ENCODE peak calls at places on chromosome 10, in ten cellular contexts. U is uterus, Y is erythroblast, D is NB4, O is adrenal gland, L is right lobe of liver, G is Peyer's patch, I is endothelial cell of umbilical vein, R is stomach, T is IMR-90. C is an unnamed sample.
A peak's percentile ranks its signal among the peaks of the same experiment; 100 is the strongest.

GRCh38 chr10:13788701-13789447 is 202.1 kb downstream of the PRPF18 start:
- DNase-seq in U (peak; percentile 71), Y (no peak), D (no peak), O (peak; percentile 35), L (no peak), G (no peak), I (peak; percentile 51), R (peak; percentile 29), T (peak; percentile 68), C (no peak)

GRCh38 chr10:86684305-86684704 is 16.0 kb downstream of the LDB3 start:
- DNase-seq in U (peak; percentile 61), Y (peak; percentile 31), D (peak; percentile 51), O (peak; percentile 22), L (no peak), G (no peak), I (no peak), R (no peak), T (peak; percentile 35), C (no peak)

GRCh38 chr10:30510932-30511700 is 77.1 kb downstream of the MAP3K8 start:
- DNase-seq in U (no peak), Y (no peak), D (no peak), O (no peak), L (no peak), G (no peak), I (no peak), R (no peak), T (no peak), C (no peak)

GRCh38 chr10:5565671-5566581 is 41.2 kb downstream of the CALML3 start:
- DNase-seq in U (peak; percentile 9), Y (no peak), D (no peak), O (no peak), L (no peak), G (peak; percentile 34), I (no peak), R (peak; percentile 3), T (peak; percentile 84), C (no peak)

GRCh38 chr10:73937333-73938020 is 26.5 kb downstream of the PLAU start:
- DNase-seq in U (no peak), Y (no peak), D (no peak), O (peak; percentile 2), L (no peak), G (no peak), I (no peak), R (no peak), T (no peak), C (no peak)

GRCh38 chr10:11505636-11506035 is 105.8 kb downstream of the USP6NL start:
- DNase-seq in U (no peak), Y (no peak), D (no peak), O (no peak), L (no peak), G (no peak), I (no peak), R (no peak), T (no peak), C (no peak)

GRCh38 chr10:78706256-78706655 is 362.5 kb upstream of the ZMIZ1 start:
- DNase-seq in U (no peak), Y (no peak), D (no peak), O (no peak), L (no peak), G (no peak), I (no peak), R (no peak), T (peak; percentile 61), C (no peak)

GRCh38 chr10:126533644-126534043 is 136.8 kb downstream of the C10orf90 start:
- DNase-seq in U (no peak), Y (no peak), D (no peak), O (no peak), L (no peak), G (no peak), I (no peak), R (peak; percentile 59), T (no peak), C (no peak)

GRCh38 chr10:94069884-94070283 is 76.2 kb downstream of the PLCE1 start:
- DNase-seq in U (no peak), Y (no peak), D (no peak), O (no peak), L (no peak), G (no peak), I (no peak), R (no peak), T (peak; percentile 22), C (no peak)

GRCh38 chr10:29304259-29305030 is 15.6 kb downstream of the LYZL1 start:
- DNase-seq in U (peak; percentile 70), Y (peak; percentile 35), D (peak; percentile 58), O (peak; percentile 68), L (no peak), G (no peak), I (peak; percentile 79), R (peak; percentile 57), T (peak; percentile 70), C (peak; percentile 64)

GRCh38 chr10:11670311-11670825 is 58.9 kb upstream of the USP6NL start:
- DNase-seq in U (no peak), Y (no peak), D (no peak), O (no peak), L (no peak), G (no peak), I (no peak), R (no peak), T (no peak), C (no peak)

GRCh38 chr10:74825371-74826141 is 844 bp upstream of the KAT6B start:
- DNase-seq in U (no peak), Y (peak; percentile 64), D (no peak), O (peak; percentile 54), L (no peak), G (no peak), I (no peak), R (peak; percentile 43), T (no peak), C (no peak)

GRCh38 chr10:13728898-13729535 is 142.3 kb downstream of the PRPF18 start:
- DNase-seq in U (no peak), Y (no peak), D (no peak), O (no peak), L (no peak), G (no peak), I (no peak), R (no peak), T (no peak), C (no peak)

GRCh38 chr10:34087095-34087418 is 728.0 kb downstream of the PARD3 start:
- DNase-seq in U (no peak), Y (no peak), D (no peak), O (no peak), L (no peak), G (no peak), I (no peak), R (no peak), T (no peak), C (no peak)
- TF ChIP-seq POLR2A in U (no peak), Y (no peak), D (no peak), O (no peak), L (no peak), G (no peak), I (no peak), R (no peak), T (no peak), C (no peak)

GRCh38 chr10:99621454-99622246 is 1.4 kb upstream of the SLC25A28 start:
- DNase-seq in U (no peak), Y (peak; percentile 31), D (no peak), O (no peak), L (no peak), G (no peak), I (no peak), R (no peak), T (no peak), C (no peak)
- TF ChIP-seq POLR2A in U (no peak), Y (peak; percentile 8), D (peak; percentile 78), O (peak; percentile 97), L (peak; percentile 95), G (peak; percentile 66), I (peak; percentile 93), R (no peak), T (no peak), C (peak; percentile 94)

GRCh38 chr10:72273410-72274212 is at the start of gene DDIT4:
- DNase-seq in U (peak; percentile 99), Y (peak; percentile 99), D (peak; percentile 100), O (peak; percentile 100), L (peak; percentile 100), G (peak; percentile 100), I (peak; percentile 99), R (peak; percentile 100), T (peak; percentile 99), C (peak; percentile 99)

GRCh38 chr10:72274730-72275350 is 1.1 kb downstream of the DDIT4 start:
- DNase-seq in U (peak; percentile 70), Y (peak; percentile 77), D (peak; percentile 68), O (peak; percentile 81), L (peak; percentile 86), G (peak; percentile 88), I (peak; percentile 79), R (peak; percentile 78), T (peak; percentile 59), C (peak; percentile 80)

GRCh38 chr10:72270607-72271281 is 3.0 kb upstream of the DDIT4 start:
- DNase-seq in U (no peak), Y (no peak), D (no peak), O (no peak), L (no peak), G (no peak), I (no peak), R (no peak), T (no peak), C (no peak)

GRCh38 chr10:72274213-72274729 is 547 bp downstream of the DDIT4 start:
- DNase-seq in U (no peak), Y (no peak), D (no peak), O (peak; percentile 47), L (peak; percentile 67), G (peak; percentile 66), I (no peak), R (no peak), T (peak; percentile 13), C (peak; percentile 26)

GRCh38 chr10:72272689-72273409 is 875 bp upstream of the DDIT4 start:
- DNase-seq in U (peak; percentile 92), Y (peak; percentile 98), D (peak; percentile 91), O (peak; percentile 96), L (peak; percentile 96), G (peak; percentile 89), I (peak; percentile 85), R (peak; percentile 87), T (peak; percentile 97), C (peak; percentile 87)
- TF ChIP-seq POLR2A in U (peak; percentile 41), Y (peak; percentile 9), D (peak; percentile 30), O (no peak), L (peak; percentile 78), G (no peak), I (no peak), R (no peak), T (peak; percentile 80), C (peak; percentile 47)

GRCh38 chr10:68901106-68901927 is at the start of gene DDX50:
- DNase-seq in U (peak; percentile 96), Y (peak; percentile 99), D (peak; percentile 100), O (peak; percentile 99), L (peak; percentile 98), G (peak; percentile 96), I (peak; percentile 99), R (peak; percentile 98), T (peak; percentile 99), C (peak; percentile 98)
- TF ChIP-seq POLR2A in U (no peak), Y (peak; percentile 96), D (peak; percentile 84), O (peak; percentile 81), L (peak; percentile 84), G (peak; percentile 48), I (peak; percentile 91), R (no peak), T (peak; percentile 97), C (peak; percentile 57)

C was measured in prostate gland.